ENCODE peak calls at places on chromosomes 5 and 9, in seven cellular contexts. One of them, this sample, is unnamed.

GRCh38 chr5:98779264-98779877 is 5.9 kb downstream of the RGMB start:
- DNase-seq in AG04450: no peak
- DNase-seq in heart left ventricle: no peak
- DNase-seq in pancreas: peak
- DNase-seq in lower lobe of right lung: no peak
- DNase-seq in astrocyte of the spinal cord: no peak
- DNase-seq in SK-N-SH: no peak
- DNase-seq in this sample: no peak

GRCh38 chr5:176629317-176629852 is 949 bp downstream of the SNCB start:
- DNase-seq in AG04450: no peak
- DNase-seq in heart left ventricle: no peak
- DNase-seq in pancreas: no peak
- DNase-seq in lower lobe of right lung: no peak
- DNase-seq in astrocyte of the spinal cord: no peak
- DNase-seq in SK-N-SH: peak
- DNase-seq in this sample: no peak

GRCh38 chr9:18437315-18438200 is 36.4 kb upstream of the ADAMTSL1 start:
- DNase-seq in AG04450: no peak
- DNase-seq in heart left ventricle: peak
- DNase-seq in pancreas: peak
- DNase-seq in lower lobe of right lung: no peak
- DNase-seq in astrocyte of the spinal cord: no peak
- DNase-seq in SK-N-SH: peak
- DNase-seq in this sample: peak

GRCh38 chr5:119340597-119341218 is 15.1 kb upstream of the TNFAIP8 start:
- DNase-seq in AG04450: no peak
- DNase-seq in heart left ventricle: no peak
- DNase-seq in pancreas: no peak
- DNase-seq in lower lobe of right lung: no peak
- DNase-seq in astrocyte of the spinal cord: no peak
- DNase-seq in SK-N-SH: no peak
- DNase-seq in this sample: no peak

GRCh38 chr9:109442716-109443115 is 55.4 kb downstream of the PTPN3 start:
- DNase-seq in AG04450: no peak
- DNase-seq in heart left ventricle: no peak
- DNase-seq in pancreas: no peak
- DNase-seq in lower lobe of right lung: no peak
- DNase-seq in astrocyte of the spinal cord: no peak
- DNase-seq in SK-N-SH: no peak
- DNase-seq in this sample: no peak

GRCh38 chr9:138060365-138060764 is 182.8 kb downstream of the CACNA1B start:
- DNase-seq in AG04450: no peak
- DNase-seq in heart left ventricle: no peak
- DNase-seq in pancreas: no peak
- DNase-seq in lower lobe of right lung: no peak
- DNase-seq in astrocyte of the spinal cord: no peak
- DNase-seq in SK-N-SH: no peak
- DNase-seq in this sample: no peak

GRCh38 chr5:159631001-159631400 is 285.3 kb upstream of the ADRA1B start:
- DNase-seq in AG04450: no peak
- DNase-seq in heart left ventricle: no peak
- DNase-seq in pancreas: no peak
- DNase-seq in lower lobe of right lung: no peak
- DNase-seq in astrocyte of the spinal cord: no peak
- DNase-seq in SK-N-SH: no peak
- DNase-seq in this sample: no peak

GRCh38 chr5:171323806-171324632 is 15.0 kb downstream of the TLX3 start:
- DNase-seq in AG04450: no peak
- DNase-seq in heart left ventricle: no peak
- DNase-seq in pancreas: no peak
- DNase-seq in lower lobe of right lung: no peak
- DNase-seq in astrocyte of the spinal cord: no peak
- DNase-seq in SK-N-SH: no peak
- DNase-seq in this sample: peak

GRCh38 chr9:131334568-131335105 is 45.1 kb downstream of the PLPP7 start:
- DNase-seq in AG04450: peak
- DNase-seq in heart left ventricle: peak
- DNase-seq in pancreas: no peak
- DNase-seq in lower lobe of right lung: peak
- DNase-seq in astrocyte of the spinal cord: no peak
- DNase-seq in SK-N-SH: no peak
- DNase-seq in this sample: no peak

GRCh38 chr9:79955300-79955699 is 383.5 kb downstream of the TLE4 start:
- DNase-seq in AG04450: no peak
- DNase-seq in heart left ventricle: no peak
- DNase-seq in pancreas: no peak
- DNase-seq in lower lobe of right lung: no peak
- DNase-seq in astrocyte of the spinal cord: no peak
- DNase-seq in SK-N-SH: no peak
- DNase-seq in this sample: peak
- TF ChIP-seq CTCF in AG04450: peak
- TF ChIP-seq CTCF in heart left ventricle: no peak
- TF ChIP-seq CTCF in pancreas: peak
- TF ChIP-seq CTCF in lower lobe of right lung: peak
- TF ChIP-seq CTCF in astrocyte of the spinal cord: peak
- TF ChIP-seq CTCF in SK-N-SH: peak
- TF ChIP-seq CTCF in this sample: peak

DNA sequence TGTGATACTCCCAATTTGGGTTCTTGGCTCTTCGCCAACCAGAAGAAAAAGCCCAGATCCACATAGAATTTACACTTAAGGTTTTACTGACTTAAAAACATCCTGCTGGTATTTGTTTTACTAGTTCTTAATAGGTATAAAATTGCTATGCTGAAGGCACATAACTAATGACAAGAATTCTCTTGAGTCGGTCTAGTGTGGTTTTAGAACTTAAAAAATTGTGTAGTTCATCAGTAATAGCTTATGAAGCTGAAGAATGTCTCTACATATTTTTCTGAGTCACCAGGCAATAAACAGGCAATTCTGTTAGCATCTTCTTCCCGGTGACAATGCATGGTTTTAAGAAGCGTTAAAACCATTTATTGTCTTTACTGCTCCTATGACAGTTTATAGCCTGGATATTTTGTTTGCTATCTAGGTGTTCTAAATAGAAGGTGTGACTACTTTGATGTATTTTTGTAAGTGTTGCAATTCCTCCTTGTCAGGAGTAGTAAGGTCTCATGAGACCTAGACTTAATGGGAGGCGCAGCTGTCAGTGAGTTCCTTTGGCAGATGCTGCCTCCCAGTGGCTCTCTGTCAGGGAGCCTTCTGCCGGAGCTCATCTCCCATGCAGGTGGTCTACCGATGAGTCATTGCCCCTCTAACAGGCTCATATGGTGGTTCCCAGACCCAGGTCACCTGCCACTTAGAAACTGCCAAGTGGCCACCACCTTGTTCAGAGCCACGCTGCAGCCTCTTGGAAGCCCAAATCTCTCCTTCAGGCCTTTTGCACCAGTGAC is 173.8 kb downstream of the MAST4 start:
- DNase-seq in AG04450: no peak
- DNase-seq in heart left ventricle: peak
- DNase-seq in pancreas: no peak
- DNase-seq in lower lobe of right lung: no peak
- DNase-seq in astrocyte of the spinal cord: peak
- DNase-seq in SK-N-SH: peak
- DNase-seq in this sample: peak
- TF ChIP-seq CTCF in AG04450: no peak
- TF ChIP-seq CTCF in heart left ventricle: no peak
- TF ChIP-seq CTCF in pancreas: no peak
- TF ChIP-seq CTCF in lower lobe of right lung: peak
- TF ChIP-seq CTCF in astrocyte of the spinal cord: peak
- TF ChIP-seq CTCF in SK-N-SH: no peak
- TF ChIP-seq CTCF in this sample: peak

GRCh38 chr5:65209341-65209740 is 272.4 kb downstream of the ADAMTS6 start:
- DNase-seq in AG04450: peak
- DNase-seq in heart left ventricle: no peak
- DNase-seq in pancreas: no peak
- DNase-seq in lower lobe of right lung: no peak
- DNase-seq in astrocyte of the spinal cord: peak
- DNase-seq in SK-N-SH: no peak
- DNase-seq in this sample: no peak

DNA sequence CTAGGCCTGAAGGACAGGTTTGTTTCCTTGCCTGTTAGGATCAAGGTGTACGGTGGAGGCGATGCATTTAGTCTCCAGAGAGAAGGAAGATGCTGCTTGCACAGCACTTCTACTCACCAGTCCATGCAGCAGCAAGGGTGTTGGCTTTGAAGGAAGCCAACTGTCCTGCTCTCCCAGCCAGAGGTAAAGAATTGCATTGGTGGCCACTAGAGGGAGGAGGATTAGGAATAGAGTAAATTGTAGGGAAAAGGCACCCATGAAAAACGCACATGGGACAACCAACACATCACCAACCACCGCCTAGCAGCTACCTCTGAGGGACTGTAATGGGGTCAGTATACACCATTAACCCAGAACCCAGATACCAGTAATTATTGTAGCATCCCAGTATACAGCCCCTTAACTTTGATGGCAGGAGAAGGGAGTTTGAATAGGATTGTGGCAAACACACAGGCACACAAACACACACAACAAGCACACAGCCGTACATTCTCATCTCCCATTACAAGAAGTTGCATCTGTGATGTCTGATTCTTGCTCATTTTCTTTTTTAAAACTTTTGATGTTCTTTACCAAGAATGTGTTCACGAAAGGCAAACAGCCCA is 267.7 kb downstream of the ADAMTS6 start:
- DNase-seq in AG04450: no peak
- DNase-seq in heart left ventricle: peak
- DNase-seq in pancreas: no peak
- DNase-seq in lower lobe of right lung: no peak
- DNase-seq in astrocyte of the spinal cord: no peak
- DNase-seq in SK-N-SH: peak
- DNase-seq in this sample: peak
- TF ChIP-seq CTCF in AG04450: peak
- TF ChIP-seq CTCF in heart left ventricle: peak
- TF ChIP-seq CTCF in pancreas: peak
- TF ChIP-seq CTCF in lower lobe of right lung: peak
- TF ChIP-seq CTCF in astrocyte of the spinal cord: peak
- TF ChIP-seq CTCF in SK-N-SH: peak
- TF ChIP-seq CTCF in this sample: peak

GRCh38 chr9:74872619-74873233 is 15.0 kb downstream of the TRPM6 start:
- DNase-seq in AG04450: no peak
- DNase-seq in heart left ventricle: no peak
- DNase-seq in pancreas: no peak
- DNase-seq in lower lobe of right lung: no peak
- DNase-seq in astrocyte of the spinal cord: no peak
- DNase-seq in SK-N-SH: no peak
- DNase-seq in this sample: no peak

GRCh38 chr9:74876611-74877010 is 11.1 kb downstream of the TRPM6 start:
- DNase-seq in AG04450: no peak
- DNase-seq in heart left ventricle: no peak
- DNase-seq in pancreas: no peak
- DNase-seq in lower lobe of right lung: no peak
- DNase-seq in astrocyte of the spinal cord: no peak
- DNase-seq in SK-N-SH: no peak
- DNase-seq in this sample: no peak

GRCh38 chr9:74874220-74874619 is 13.5 kb downstream of the TRPM6 start:
- DNase-seq in AG04450: no peak
- DNase-seq in heart left ventricle: no peak
- DNase-seq in pancreas: no peak
- DNase-seq in lower lobe of right lung: no peak
- DNase-seq in astrocyte of the spinal cord: no peak
- DNase-seq in SK-N-SH: no peak
- DNase-seq in this sample: no peak

DNA sequence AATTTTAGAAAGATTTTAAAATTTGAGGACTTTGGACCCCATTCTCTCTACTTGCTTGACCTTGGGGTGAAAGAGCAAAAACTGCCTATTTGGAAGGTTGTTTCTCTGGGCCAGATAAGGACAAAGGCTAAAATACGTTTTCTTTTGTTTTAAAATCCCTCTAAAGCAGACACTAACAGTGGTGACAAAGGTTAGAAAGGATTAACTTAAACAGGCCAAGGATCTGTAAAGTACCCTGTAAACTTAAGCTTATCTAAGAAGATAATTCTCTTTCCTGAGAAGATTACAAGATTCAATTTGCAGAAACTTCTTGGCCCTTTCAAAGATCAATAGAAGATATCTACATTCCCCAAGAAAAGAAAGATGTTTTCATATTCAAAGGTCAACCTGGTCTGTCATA is 12.1 kb downstream of the TRPM6 start:
- DNase-seq in AG04450: no peak
- DNase-seq in heart left ventricle: no peak
- DNase-seq in pancreas: no peak
- DNase-seq in lower lobe of right lung: no peak
- DNase-seq in astrocyte of the spinal cord: no peak
- DNase-seq in SK-N-SH: no peak
- DNase-seq in this sample: no peak
- TF ChIP-seq CTCF in AG04450: no peak
- TF ChIP-seq CTCF in heart left ventricle: no peak
- TF ChIP-seq CTCF in pancreas: no peak
- TF ChIP-seq CTCF in lower lobe of right lung: no peak
- TF ChIP-seq CTCF in astrocyte of the spinal cord: no peak
- TF ChIP-seq CTCF in SK-N-SH: no peak
- TF ChIP-seq CTCF in this sample: no peak

DNA sequence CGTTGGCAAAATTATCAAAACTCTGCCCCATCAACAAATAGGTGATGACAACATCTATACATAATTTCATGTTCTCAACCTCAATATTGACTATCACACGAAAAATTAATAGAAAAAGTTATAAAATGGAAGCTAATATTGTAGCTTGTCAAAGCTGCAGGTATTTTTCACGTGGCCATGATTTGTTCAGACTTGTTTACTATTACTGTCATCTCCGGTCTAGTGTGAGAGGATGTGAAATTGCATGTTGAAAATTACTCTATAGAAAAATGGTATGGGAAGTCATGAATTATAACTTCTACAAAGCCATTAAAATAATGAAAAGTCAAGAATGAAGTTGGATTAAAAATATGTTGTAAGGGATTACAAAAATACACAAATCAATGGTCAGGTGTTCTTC is 385.8 kb downstream of the PTPRD start:
- DNase-seq in AG04450: no peak
- DNase-seq in heart left ventricle: no peak
- DNase-seq in pancreas: no peak
- DNase-seq in lower lobe of right lung: no peak
- DNase-seq in astrocyte of the spinal cord: no peak
- DNase-seq in SK-N-SH: no peak
- DNase-seq in this sample: no peak
- TF ChIP-seq CTCF in AG04450: no peak
- TF ChIP-seq CTCF in heart left ventricle: no peak
- TF ChIP-seq CTCF in pancreas: no peak
- TF ChIP-seq CTCF in lower lobe of right lung: no peak
- TF ChIP-seq CTCF in astrocyte of the spinal cord: no peak
- TF ChIP-seq CTCF in SK-N-SH: no peak
- TF ChIP-seq CTCF in this sample: no peak

GRCh38 chr5:76256116-76256889 is 146.8 kb upstream of the IQGAP2 start:
- DNase-seq in AG04450: peak
- DNase-seq in heart left ventricle: peak
- DNase-seq in pancreas: no peak
- DNase-seq in lower lobe of right lung: no peak
- DNase-seq in astrocyte of the spinal cord: peak
- DNase-seq in SK-N-SH: peak
- DNase-seq in this sample: peak
- TF ChIP-seq CTCF in AG04450: peak
- TF ChIP-seq CTCF in heart left ventricle: peak
- TF ChIP-seq CTCF in pancreas: peak
- TF ChIP-seq CTCF in lower lobe of right lung: peak
- TF ChIP-seq CTCF in astrocyte of the spinal cord: peak
- TF ChIP-seq CTCF in SK-N-SH: peak
- TF ChIP-seq CTCF in this sample: peak

This sample was measured in GM23338.